ENCODE peak calls at places on chromosomes 16 and 17, in seven cellular contexts. X, Z, S, H, W, I and G are unnamed samples.

GRCh38 chr17:75267403-75268232 is 3.4 kb downstream of the MIF4GD start:
- DNase-seq in W (no peak), I (no peak), S (no peak), H (no peak), Z (no peak), X (no peak), G (no peak)

GRCh38 chr16:7550096-7550495 is 217.5 kb downstream of the RBFOX1 start:
- DNase-seq in H (no peak), X (no peak), Z (no peak), W (no peak), I (no peak), S (no peak), G (no peak)

GRCh38 chr16:84042879-84043485 is 387 bp upstream of the SLC38A8 start:
- DNase-seq in W (no peak), S (no peak), Z (no peak), X (no peak), I (peak; percentile 66), H (no peak), G (no peak)

GRCh38 chr17:2043785-2044184 is 2.0 kb downstream of the OVCA2 start:
- DNase-seq in W (no peak), I (no peak), Z (no peak), S (no peak), X (peak; percentile 57), H (no peak), G (no peak)

GRCh38 chr17:36463916-36464764 is 22.3 kb upstream of the ZNHIT3 start:
- DNase-seq in H (peak; percentile 66), S (no peak), W (no peak), X (peak; percentile 63), I (no peak), Z (peak; percentile 48), G (peak; percentile 87)

GRCh38 chr16:27547134-27547533 is 2.6 kb downstream of the GTF3C1 start:
- DNase-seq in X (peak; percentile 78), S (no peak), I (peak; percentile 19), H (peak; percentile 73), W (no peak), Z (no peak), G (no peak)

GRCh38 chr17:39684369-39685043 is 3.4 kb downstream of the PGAP3 start:
- DNase-seq in I (no peak), S (no peak), W (peak; percentile 48), X (no peak), H (no peak), Z (no peak), G (no peak)

GRCh38 chr17:63838586-63839184 is 3.8 kb downstream of the SMARCD2 start:
- DNase-seq in W (peak; percentile 97), Z (peak; percentile 89), X (peak; percentile 96), I (peak; percentile 95), S (peak; percentile 80), H (peak; percentile 88), G (no peak)

GRCh38 chr16:56715128-56715527 is 14.8 kb upstream of the NUP93 start:
- DNase-seq in X (no peak), W (no peak), H (no peak), I (no peak), S (no peak), Z (no peak), G (no peak)

DNA sequence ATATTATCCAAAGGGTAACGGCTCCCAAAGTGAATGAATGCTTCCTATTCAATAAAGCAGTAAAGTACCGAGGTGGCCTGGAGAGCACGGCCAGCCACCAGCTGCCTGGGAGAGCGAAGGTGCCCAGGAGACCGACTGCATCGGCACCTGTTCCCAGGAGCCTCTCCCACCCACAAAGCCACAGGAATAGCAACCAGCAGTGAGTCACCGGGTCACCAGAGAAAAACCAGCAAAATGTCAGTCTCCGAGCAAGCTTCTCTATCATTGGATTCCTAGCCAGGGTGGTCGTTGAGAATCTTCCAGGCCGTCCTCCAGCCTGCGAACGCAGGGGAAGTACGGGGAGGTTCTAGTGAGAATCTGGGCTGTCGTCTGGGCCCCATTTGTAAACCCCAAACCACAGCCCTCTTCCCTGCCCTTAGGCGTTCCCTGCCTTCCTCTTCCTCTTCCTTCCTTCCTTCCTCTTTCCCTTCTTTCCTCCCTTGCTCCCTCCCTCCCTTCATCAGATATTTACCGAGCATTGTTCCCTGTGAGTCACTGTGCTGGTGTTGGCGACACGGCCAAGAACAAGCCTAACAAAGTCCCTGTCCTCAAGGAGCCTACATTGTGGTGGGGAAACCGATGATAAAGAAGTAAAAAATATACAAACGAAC is 114.6 kb downstream of the SLC39A11 start:
- DNase-seq in X (peak; percentile 50), Z (peak; percentile 13), S (no peak), I (no peak), H (no peak), W (no peak), G (no peak)
- H3K4me1 ChIP-seq in X (peaks cover 20% of the 10 kb centered on the region), Z (peaks cover 13% of the 10 kb centered on the region), S (peaks cover 9% of the 10 kb centered on the region), I (no peaks in the 10 kb centered on the region), H (no peaks in the 10 kb centered on the region), W (peaks cover 11% of the 10 kb centered on the region), G (no peaks in the 10 kb centered on the region)

GRCh38 chr17:50183439-50184001 is 17.7 kb downstream of the SGCA start:
- DNase-seq in S (no peak), W (no peak), I (no peak), X (peak; percentile 56), H (no peak), Z (no peak), G (no peak)
- H3K4me3 ChIP-seq in S (no peak overlapping the region), W (peak overlapping the region; percentile 22), I (no peak overlapping the region), X (no peak overlapping the region), H (no peak overlapping the region), Z (no peak overlapping the region), G (no peak overlapping the region)

GRCh38 chr17:79657036-79657435 is 46.2 kb upstream of the RBFOX3 start:
- DNase-seq in X (no peak), W (no peak), S (no peak), Z (no peak), I (no peak), H (no peak), G (no peak)
- H3K27me3 ChIP-seq in X (no peaks in the 10 kb centered on the region), W (peaks cover 22% of the 10 kb centered on the region), S (no peaks in the 10 kb centered on the region), Z (no peaks in the 10 kb centered on the region), I (no peaks in the 10 kb centered on the region), H (peaks cover 76% of the 10 kb centered on the region), G (no peaks in the 10 kb centered on the region)

DNA sequence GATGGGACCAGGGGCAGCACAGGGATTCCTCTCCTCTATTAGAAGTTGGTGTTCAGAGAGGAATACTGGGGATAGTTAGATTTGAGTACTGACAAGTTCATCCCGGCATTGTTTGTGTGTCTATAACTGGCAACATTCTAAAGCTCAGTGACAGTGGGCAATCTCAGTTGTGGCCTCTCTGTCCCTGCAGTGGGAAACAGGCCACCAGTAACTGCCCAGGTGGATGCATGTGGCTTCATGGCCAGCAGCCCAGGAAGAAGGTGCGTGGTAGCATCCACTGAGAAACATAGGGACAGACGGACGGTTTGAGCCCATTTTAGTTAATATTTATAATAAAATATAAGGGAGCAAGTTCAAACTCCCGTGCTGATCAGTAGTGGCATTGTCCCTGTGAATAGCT is 51.5 kb downstream of the B9D1 start:
- DNase-seq in X (no peak), H (no peak), S (no peak), I (no peak), W (no peak), Z (no peak), G (no peak)
- H3K4me1 ChIP-seq in X (peaks cover 2% of the 10 kb centered on the region), H (no peaks in the 10 kb centered on the region), S (no peaks in the 10 kb centered on the region), I (no peaks in the 10 kb centered on the region), W (peaks cover 36% of the 10 kb centered on the region), Z (no peaks in the 10 kb centered on the region), G (no peaks in the 10 kb centered on the region)

GRCh38 chr16:30656974-30657865 is 1.0 kb upstream of the FBRS start:
- DNase-seq in X (no peak), S (no peak), Z (no peak), W (no peak), H (no peak), I (no peak), G (no peak)

GRCh38 chr16:30658731-30659506 is 688 bp downstream of the FBRS start:
- DNase-seq in X (peak; percentile 98), Z (peak; percentile 80), W (peak; percentile 91), S (peak; percentile 68), I (peak; percentile 91), H (peak; percentile 99), G (peak; percentile 75)

GRCh38 chr16:30656388-30656787 is 1.8 kb upstream of the FBRS start:
- DNase-seq in Z (no peak), I (no peak), X (no peak), S (no peak), H (no peak), W (no peak), G (no peak)

GRCh38 chr16:30659507-30660423 is 1.5 kb downstream of the FBRS start:
- DNase-seq in W (no peak), H (no peak), I (peak; percentile 80), Z (peak; percentile 52), X (peak; percentile 5), S (no peak), G (no peak)

DNA sequence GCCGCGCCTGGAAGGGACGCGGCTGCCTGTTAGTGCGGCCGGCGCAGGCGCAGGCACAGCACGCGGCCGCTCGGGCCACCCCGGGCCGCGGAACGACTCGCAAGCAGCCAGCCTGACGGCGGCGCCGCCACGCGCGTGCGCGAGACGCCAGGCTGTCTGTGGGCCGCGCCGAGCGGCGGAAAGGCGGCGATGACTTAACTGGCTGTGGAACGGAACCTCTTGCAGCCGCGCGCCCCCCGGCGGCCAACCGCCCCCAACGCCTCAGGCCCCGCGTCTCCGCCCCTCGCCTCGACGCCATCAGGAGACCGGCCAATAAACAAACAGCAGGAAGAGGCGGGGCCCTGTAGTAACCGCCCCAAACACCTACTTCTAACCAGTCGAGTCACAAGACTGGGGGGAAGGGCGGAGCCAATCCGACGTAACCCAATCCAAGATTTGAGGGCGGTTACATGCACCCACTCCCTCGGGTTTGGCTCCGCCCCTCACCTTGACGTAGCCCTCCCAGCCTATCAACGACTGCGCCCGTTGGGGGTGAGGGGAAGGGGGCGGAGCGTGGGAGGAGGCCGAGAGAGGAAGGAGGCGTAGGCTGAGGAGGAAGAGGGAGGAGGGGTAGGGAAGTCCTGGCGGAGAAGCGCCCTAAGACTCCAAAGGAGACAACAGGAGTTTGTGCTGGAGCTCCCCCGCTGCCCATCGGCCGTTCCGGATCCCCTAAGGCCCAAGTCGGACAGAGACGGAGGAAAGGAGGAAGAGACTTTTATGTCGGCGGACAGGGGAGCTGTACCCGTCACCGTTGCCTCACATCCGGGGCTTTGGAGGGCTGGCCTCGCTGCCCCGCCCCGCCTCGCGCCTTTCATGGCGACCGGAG is at the start of gene FBRS:
- DNase-seq in Z (peak; percentile 100), X (peak; percentile 100), W (peak; percentile 100), I (peak; percentile 100), S (peak; percentile 100), H (peak; percentile 100), G (peak; percentile 100)
- H3K4me3 ChIP-seq in Z (peak within 1 kb of the TSS; percentile 89), X (peak within 1 kb of the TSS; percentile 86), W (peak within 1 kb of the TSS; percentile 65), I (peak within 1 kb of the TSS; percentile 97), S (peak within 1 kb of the TSS; percentile 96), H (peak within 1 kb of the TSS; percentile 81), G (peak within 1 kb of the TSS; percentile 71)